ENCODE peak calls at places on chromosomes 12 and 14, in ten cellular contexts. M is stimulated activated naive CD8-positive, alpha-beta T cell treated with anti-CD3 and anti-CD28 coated beads, Interleukin-15, Interleukin-2, amounts not matched to agents 100 U/mL and 50 U/mL, for 24 hours; T is heart right ventricle; Q is stimulated activated CD8-positive, alpha-beta memory T cell treated with anti-CD3 and anti-CD28 coated beads, Interleukin-15, amount 100 ng/mL, for 24 hours; L is DMS153; Z is naive thymus-derived CD8-positive, alpha-beta T cell; F is Right ventricle myocardium superior; G is activated naive CD8-positive, alpha-beta T cell treated with anti-CD3 and anti-CD28 coated beads, Interleukin-2, amount 10 ng/mL, durations not matched to agents 7 days and 5 days; P is GM03348; H is effector CD4-positive, alpha-beta T cell. S is an unnamed sample.

GRCh38 chr12:4806439-4807115 is 86.4 kb downstream of the GALNT8 start:
- DNase-seq in M (no peak), H (no peak), Q (no peak), F (no peak), L (no peak), T (no peak), Z (no peak), P (no peak), G (no peak), S (no peak)

GRCh38 chr14:53231166-53231565 is 78.0 kb upstream of the DDHD1 start:
- DNase-seq in P (no peak), Z (no peak), L (no peak), F (no peak), Q (no peak), M (no peak), H (no peak), G (no peak), T (no peak), S (no peak)

GRCh38 chr14:74574706-74575105 is 37.3 kb downstream of the LTBP2 start:
- DNase-seq in Q (no peak), T (no peak), M (no peak), L (no peak), H (no peak), G (no peak), F (peak), Z (no peak), P (peak), S (no peak)

GRCh38 chr12:639566-639965 is 23.7 kb downstream of the NINJ2 start:
- DNase-seq in F (no peak), Z (no peak), L (no peak), Q (no peak), T (no peak), M (peak), P (no peak), G (peak), H (no peak), S (no peak)

GRCh38 chr12:56630180-56630632 is at the start of gene BAZ2A:
- DNase-seq in P (peak), M (peak), L (peak), Q (peak), H (peak), T (peak), G (peak), Z (peak), F (peak), S (peak)

GRCh38 chr14:75088566-75089373 is 19.3 kb downstream of the ZC2HC1C start:
- DNase-seq in Z (peak), F (no peak), L (no peak), G (no peak), Q (no peak), H (peak), P (peak), M (peak), T (peak), S (peak)

GRCh38 chr12:11727133-11727664 is 77.7 kb downstream of the ETV6 start:
- DNase-seq in P (no peak), Q (no peak), M (peak), H (peak), Z (no peak), G (peak), L (peak), T (no peak), F (no peak), S (peak)

GRCh38 chr14:70203686-70204085 is 14.9 kb upstream of the SLC8A3 start:
- DNase-seq in G (no peak), L (no peak), T (no peak), P (no peak), F (no peak), M (no peak), Q (no peak), H (no peak), Z (no peak), S (no peak)

GRCh38 chr14:31864937-31865855 is 211.9 kb upstream of the ARHGAP5 start:
- DNase-seq in F (no peak), P (no peak), Z (no peak), L (no peak), G (no peak), M (no peak), T (no peak), Q (no peak), H (no peak), S (no peak)

GRCh38 chr12:130835011-130835410 is 4.0 kb downstream of the STX2 start:
- DNase-seq in T (no peak), Z (no peak), M (no peak), G (no peak), P (no peak), L (no peak), H (no peak), Q (no peak), F (no peak), S (no peak)

GRCh38 chr14:100747021-100747586 is 20.4 kb downstream of the DLK1 start:
- DNase-seq in Q (no peak), Z (no peak), L (peak), P (peak), T (no peak), H (no peak), F (no peak), G (no peak), M (no peak), S (no peak)

GRCh38 chr12:66740257-66740656 is 61.4 kb upstream of the GRIP1 start:
- DNase-seq in Q (no peak), Z (no peak), G (no peak), M (no peak), L (peak), T (no peak), F (no peak), H (no peak), P (no peak), S (no peak)

GRCh38 chr14:34569750-34570149 is 30.2 kb upstream of the EAPP start:
- DNase-seq in Q (no peak), F (no peak), M (no peak), G (no peak), L (no peak), H (no peak), P (no peak), T (no peak), Z (no peak), S (no peak)

GRCh38 chr12:132622437-132623071 is 4.0 kb downstream of the P2RX2 start:
- DNase-seq in G (no peak), H (no peak), F (no peak), L (no peak), Q (no peak), P (peak), T (peak), Z (no peak), M (no peak), S (no peak)

GRCh38 chr12:104672501-104673265 is 215.9 kb downstream of the CHST11 start:
- DNase-seq in Z (no peak), T (peak), Q (no peak), H (no peak), P (peak), L (no peak), M (peak), F (no peak), G (no peak), S (no peak)

GRCh38 chr14:98290596-98290995 is 981.4 kb downstream of the BCL11B start:
- DNase-seq in L (no peak), T (no peak), Z (no peak), G (no peak), M (no peak), H (no peak), Q (no peak), P (no peak), F (no peak), S (no peak)

GRCh38 chr12:75666980-75667359 is 155.6 kb upstream of the KRR1 start:
- DNase-seq in G (no peak), T (no peak), M (no peak), F (no peak), Z (no peak), L (no peak), H (no peak), P (peak), Q (no peak), S (no peak)

GRCh38 chr14:73344304-73344703 is 107.0 kb downstream of the PAPLN start:
- DNase-seq in M (no peak), F (no peak), Q (no peak), L (no peak), G (no peak), T (no peak), P (no peak), Z (no peak), H (no peak), S (no peak)

GRCh38 chr12:58888131-58888783 is 32.0 kb downstream of the LRIG3 start:
- DNase-seq in G (no peak), Q (no peak), F (peak), Z (no peak), L (peak), P (peak), H (no peak), T (peak), M (no peak), S (no peak)

GRCh38 chr14:20998139-20998538 is 954 bp upstream of the SLC39A2 start:
- DNase-seq in Q (no peak), F (no peak), H (no peak), L (no peak), G (no peak), P (no peak), M (no peak), Z (no peak), T (no peak), S (no peak)

GRCh38 chr12:123533672-123534643 is at the start of gene RILPL1:
- DNase-seq in Z (peak), T (peak), G (peak), Q (peak), L (no peak), F (peak), H (peak), P (peak), M (peak), S (peak)

GRCh38 chr12:55908726-55909512 is 18.8 kb downstream of the PYM1 start:
- DNase-seq in T (no peak), F (no peak), P (peak), L (no peak), G (no peak), M (no peak), Q (no peak), Z (no peak), H (no peak), S (no peak)

GRCh38 chr12:75207338-75208083 is 2.1 kb downstream of the KCNC2 start:
- DNase-seq in Z (no peak), M (no peak), G (no peak), F (no peak), H (no peak), L (no peak), P (peak), Q (no peak), T (no peak), S (no peak)

GRCh38 chr14:91996951-91997371 is 42.9 kb downstream of the TRIP11 start:
- DNase-seq in Z (no peak), M (no peak), F (no peak), T (no peak), Q (no peak), G (no peak), P (peak), L (peak), H (no peak), S (no peak)

GRCh38 chr14:77140937-77141591 is 527 bp downstream of the ZDHHC22 start:
- DNase-seq in G (peak), F (no peak), T (no peak), P (peak), Q (no peak), Z (no peak), L (no peak), H (no peak), M (peak), S (no peak)

GRCh38 chr14:90541076-90541634 is 144.3 kb downstream of the CALM1 start:
- DNase-seq in H (no peak), L (no peak), Q (no peak), T (no peak), Z (no peak), F (peak), M (no peak), G (no peak), P (no peak), S (no peak)

GRCh38 chr12:10215451-10215850 is 2.8 kb downstream of the GABARAPL1 start:
- DNase-seq in F (no peak), P (no peak), Z (no peak), L (no peak), T (no peak), H (no peak), Q (no peak), M (no peak), G (no peak), S (no peak)

GRCh38 chr14:99395904-99396530 is 84.6 kb downstream of the SETD3 start:
- DNase-seq in T (no peak), L (no peak), Z (no peak), P (no peak), G (no peak), F (no peak), M (peak), H (peak), Q (no peak), S (no peak)

GRCh38 chr12:57603758-57604453 is 718 bp upstream of the DTX3 start:
- DNase-seq in Q (no peak), F (no peak), T (peak), G (no peak), H (no peak), Z (no peak), M (no peak), P (peak), L (no peak), S (no peak)

GRCh38 chr14:101072070-101072469 is 168.5 kb upstream of the RTL1 start:
- DNase-seq in L (no peak), M (no peak), Z (no peak), T (no peak), G (no peak), F (no peak), Q (no peak), H (no peak), P (no peak), S (no peak)

GRCh38 chr12:63905523-63905922 is 61.0 kb downstream of the SRGAP1 start:
- DNase-seq in G (no peak), L (no peak), Q (no peak), T (no peak), F (no peak), P (no peak), Z (no peak), M (no peak), H (no peak), S (no peak)

GRCh38 chr12:131390408-131391100 is 320.3 kb upstream of the SFSWAP start:
- DNase-seq in Z (no peak), P (no peak), T (no peak), M (no peak), H (no peak), G (no peak), F (no peak), L (no peak), Q (no peak), S (no peak)

GRCh38 chr14:90503582-90503981 is 106.8 kb downstream of the CALM1 start:
- DNase-seq in Q (no peak), H (no peak), P (no peak), T (no peak), Z (no peak), M (no peak), G (no peak), L (peak), F (no peak), S (no peak)

GRCh38 chr12:110281549-110282342 is 699 bp downstream of the ATP2A2 start:
- DNase-seq in T (peak), Z (peak), F (peak), H (peak), M (peak), P (peak), Q (peak), L (no peak), G (no peak), S (peak)

GRCh38 chr14:95770777-95771176 is 56.9 kb upstream of the TCL1A start:
- DNase-seq in F (no peak), M (no peak), G (no peak), L (peak), P (no peak), H (no peak), Z (no peak), Q (no peak), T (no peak), S (no peak)

GRCh38 chr12:29907486-29907885 is 123.7 kb upstream of the TMTC1 start:
- DNase-seq in Z (no peak), P (no peak), T (no peak), G (no peak), Q (no peak), H (no peak), L (no peak), F (no peak), M (no peak), S (no peak)

GRCh38 chr12:2384533-2385328 is 331.9 kb downstream of the CACNA1C start:
- DNase-seq in H (no peak), P (peak), Z (no peak), M (no peak), T (peak), F (no peak), L (no peak), Q (no peak), G (no peak), S (no peak)

GRCh38 chr12:22276313-22276712 is 58.2 kb downstream of the ST8SIA1 start:
- DNase-seq in Z (no peak), L (no peak), Q (no peak), G (no peak), M (no peak), P (no peak), H (no peak), T (no peak), F (no peak), S (no peak)

GRCh38 chr12:14691560-14691959 is 4.8 kb downstream of the GUCY2C start:
- DNase-seq in H (no peak), P (no peak), Q (no peak), T (peak), F (peak), G (no peak), Z (no peak), L (no peak), M (no peak), S (no peak)

GRCh38 chr14:76090611-76091010 is 61.1 kb upstream of the GPATCH2L start:
- DNase-seq in T (no peak), M (no peak), L (no peak), P (peak), Q (no peak), Z (no peak), G (no peak), H (no peak), F (no peak), S (no peak)

S was measured in T follicular helper cell.